ENCODE peak calls at places on chromosomes 7 and 10, in eight cellular contexts. P is colonic mucosa, F is SJCRH30, U is GM23248, N is heart right ventricle, S is right lobe of liver, I is substantia nigra, D is body of pancreas. J is an unnamed sample.

GRCh38 chr10:12629767-12630165 is 280.4 kb downstream of the CAMK1D start:
- DNase-seq in F (no peak), N (no peak), P (no peak), I (no peak), D (no peak), S (no peak), U (no peak), J (no peak)

GRCh38 chr10:102815790-102816549 is 21.2 kb downstream of the CYP17A1 start:
- DNase-seq in N (peak), D (peak), U (peak), P (no peak), I (peak), F (no peak), S (peak), J (no peak)

GRCh38 chr10:70378122-70378521 is 4.3 kb downstream of the LRRC20 start:
- DNase-seq in N (no peak), D (peak), F (no peak), S (no peak), P (no peak), I (no peak), U (peak), J (no peak)

GRCh38 chr7:32357535-32358277 is 132.5 kb downstream of the LSM5 start:
- DNase-seq in F (no peak), P (no peak), U (peak), N (no peak), D (no peak), I (no peak), S (no peak), J (no peak)

GRCh38 chr7:148264933-148265557 is 325.5 kb upstream of the C7orf33 start:
- DNase-seq in D (peak), S (no peak), N (no peak), F (peak), P (no peak), U (peak), I (no peak), J (no peak)

GRCh38 chr7:33339074-33339805 is 209.9 kb downstream of the BBS9 start:
- DNase-seq in I (no peak), P (no peak), S (no peak), F (no peak), D (no peak), U (peak), N (no peak), J (no peak)

GRCh38 chr10:88991161-88991899 is 732 bp downstream of the FAS start:
- DNase-seq in N (peak), F (peak), I (peak), D (peak), U (peak), S (peak), P (peak), J (peak)

GRCh38 chr10:92263396-92263795 is 27.5 kb downstream of the CPEB3 start:
- DNase-seq in N (no peak), D (no peak), I (no peak), S (no peak), F (no peak), U (no peak), P (no peak), J (no peak)

GRCh38 chr10:114708717-114709352 is 50.8 kb upstream of the ABLIM1 start:
- DNase-seq in F (no peak), P (no peak), D (no peak), N (no peak), I (no peak), S (no peak), U (peak), J (no peak)

GRCh38 chr10:128016423-128017060 is 109.6 kb downstream of the PTPRE start:
- DNase-seq in F (no peak), I (no peak), N (no peak), S (no peak), U (no peak), P (no peak), D (no peak), J (no peak)

GRCh38 chr10:5071411-5072198 is 22.6 kb upstream of the AKR1C3 start:
- DNase-seq in F (peak), D (peak), N (no peak), U (peak), S (peak), P (peak), I (no peak), J (peak)

GRCh38 chr10:9254353-9254752 is 1199.9 kb downstream of the GATA3 start:
- DNase-seq in D (no peak), U (peak), S (no peak), N (no peak), F (no peak), I (no peak), P (no peak), J (no peak)

GRCh38 chr7:141014091-141014490 is 661 bp downstream of the MRPS33 start:
- DNase-seq in U (peak), N (no peak), P (peak), I (no peak), D (no peak), F (no peak), S (no peak), J (no peak)

GRCh38 chr7:106737202-106737562 is 76.2 kb upstream of the CCDC71L start:
- DNase-seq in I (no peak), P (no peak), N (no peak), D (no peak), U (peak), F (no peak), S (no peak), J (no peak)

GRCh38 chr7:109044691-109045090 is 475.0 kb downstream of the DNAJB9 start:
- DNase-seq in U (no peak), N (no peak), D (no peak), S (no peak), I (no peak), F (no peak), P (no peak), J (no peak)

GRCh38 chr7:127822822-127823508 is 171.0 kb downstream of the SND1 start:
- DNase-seq in F (no peak), U (no peak), I (no peak), P (no peak), S (no peak), D (peak), N (no peak), J (no peak)

GRCh38 chr10:50621981-50622496 is 1.7 kb downstream of the SGMS1 start:
- DNase-seq in N (peak), F (peak), D (peak), P (peak), U (peak), I (peak), S (peak), J (peak)
- H3K27ac ChIP-seq in N (peak), F (peak), D (peak), P (peak), U (peak), I (peak), S (peak), J (peak)

DNA sequence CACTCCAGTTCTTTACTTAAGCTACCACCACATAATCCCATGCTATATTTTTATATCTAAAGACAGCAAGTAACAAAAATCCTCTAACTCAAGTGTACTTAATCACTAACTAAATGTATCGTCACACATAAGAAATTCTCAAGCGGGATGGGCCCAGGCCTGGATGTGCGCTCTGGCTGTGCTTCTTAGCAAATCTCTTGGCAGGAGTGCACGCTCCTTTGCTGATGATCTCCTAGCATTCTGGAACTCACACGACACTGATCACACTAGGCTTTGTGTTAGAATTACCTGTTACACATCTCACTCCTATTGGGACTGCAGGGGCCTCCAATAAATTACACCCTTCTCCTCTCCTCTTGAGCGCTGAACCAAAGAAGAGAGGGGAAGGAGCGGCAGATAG is 46.7 kb upstream of the CALD1 start:
- DNase-seq in U (no peak), P (no peak), N (no peak), D (no peak), S (no peak), I (no peak), F (no peak), J (no peak)
- H3K27ac ChIP-seq in U (no peak), P (no peak), N (no peak), D (no peak), S (no peak), I (no peak), F (no peak), J (no peak)

GRCh38 chr7:151434549-151434948 is 5.4 kb downstream of the CRYGN start:
- DNase-seq in F (no peak), D (no peak), N (no peak), I (no peak), P (no peak), S (no peak), U (no peak), J (no peak)

GRCh38 chr7:151431768-151432311 is 8.1 kb downstream of the CRYGN start:
- DNase-seq in P (no peak), U (no peak), S (no peak), I (no peak), D (no peak), N (no peak), F (no peak), J (no peak)

GRCh38 chr7:151433721-151434400 is 6.1 kb downstream of the CRYGN start:
- DNase-seq in N (no peak), U (no peak), F (no peak), D (no peak), I (no peak), S (no peak), P (no peak), J (no peak)

GRCh38 chr7:151431281-151431767 is 8.6 kb downstream of the CRYGN start:
- DNase-seq in S (no peak), P (no peak), D (no peak), N (no peak), F (no peak), I (no peak), U (no peak), J (no peak)

GRCh38 chr7:151432658-151433521 is 7.1 kb downstream of the CRYGN start:
- DNase-seq in I (no peak), S (no peak), P (no peak), N (no peak), U (no peak), F (no peak), D (no peak), J (no peak)
- H3K27ac ChIP-seq in I (no peak), S (no peak), P (no peak), N (no peak), U (no peak), F (no peak), D (no peak), J (no peak)

GRCh38 chr7:56051053-56051338 is 248 bp downstream of the PSPH start:
- DNase-seq in I (no peak), U (no peak), D (no peak), S (no peak), P (no peak), F (no peak), N (no peak), J (no peak)

GRCh38 chr7:56048245-56048644 is 3.0 kb downstream of the PSPH start:
- DNase-seq in F (no peak), I (no peak), P (no peak), U (no peak), D (no peak), N (no peak), S (no peak), J (no peak)

GRCh38 chr7:56045796-56046195 is 5.4 kb downstream of the PSPH start:
- DNase-seq in D (no peak), S (no peak), U (no peak), P (no peak), F (no peak), N (no peak), I (no peak), J (no peak)

GRCh38 chr7:56051339-56052191 is at the start of the genes CCT6A and PSPH:
- DNase-seq in S (peak), I (peak), F (peak), U (peak), D (peak), P (peak), N (peak), J (peak)

GRCh38 chr7:56046728-56047445 is 4.4 kb downstream of the PSPH start:
- DNase-seq in S (no peak), N (no peak), D (peak), F (no peak), P (peak), I (no peak), U (peak), J (peak)
- H3K27ac ChIP-seq in S (peak), N (no peak), D (peak), F (no peak), P (peak), I (no peak), U (peak), J (peak)

GRCh38 chr10:47286591-47287325 is 13.2 kb upstream of the GDF10 start:
- DNase-seq in D (no peak), F (no peak), S (no peak), I (no peak), N (peak), P (no peak), U (no peak), J (no peak)
- H3K27ac ChIP-seq in D (no peak), F (no peak), S (no peak), I (no peak), N (no peak), P (no peak), U (no peak), J (no peak)

GRCh38 chr10:773562-774161 is 84.2 kb upstream of the DIP2C start:
- DNase-seq in D (no peak), N (no peak), U (no peak), I (no peak), S (no peak), F (no peak), P (no peak), J (peak)
- H3K27ac ChIP-seq in D (no peak), N (no peak), U (no peak), I (no peak), S (no peak), F (no peak), P (no peak), J (no peak)

GRCh38 chr10:17649052-17649451 is 5.1 kb downstream of the STAM start:
- DNase-seq in I (no peak), P (no peak), S (no peak), D (no peak), F (no peak), U (no peak), N (no peak), J (no peak)
- H3K27ac ChIP-seq in I (no peak), P (no peak), S (no peak), D (no peak), F (no peak), U (peak), N (no peak), J (no peak)

GRCh38 chr10:119120413-119120867 is 16.5 kb downstream of the DENND10 start:
- DNase-seq in N (no peak), I (no peak), S (no peak), P (no peak), U (peak), D (peak), F (no peak), J (no peak)
- H3K27ac ChIP-seq in N (peak), I (no peak), S (peak), P (no peak), U (peak), D (peak), F (no peak), J (peak)

GRCh38 chr7:24911213-24911603 is 68.8 kb downstream of the OSBPL3 start:
- DNase-seq in P (no peak), U (no peak), D (no peak), N (no peak), I (no peak), S (no peak), F (no peak), J (no peak)
- H3K27ac ChIP-seq in P (no peak), U (no peak), D (no peak), N (no peak), I (no peak), S (no peak), F (no peak), J (no peak)